ENCODE peak calls at places on chromosomes 13 and 19, in eight cellular contexts. S is fibroblast of lung, F is AG04450, T is mammary epithelial cell, L is cardiac muscle cell, E is PC-3, I is neural progenitor cell, C is ascending aorta. H is an unnamed sample.

GRCh38 chr13:36850790-36851438 is 31.9 kb downstream of the RFXAP start:
- DNase-seq in S (no peak), F (no peak), T (no peak), L (peak), E (no peak), I (peak), C (no peak), H (no peak)

GRCh38 chr13:114144606-114145244 is 12.3 kb upstream of the RASA3 start:
- DNase-seq in S (no peak), F (no peak), T (no peak), L (no peak), E (no peak), I (no peak), C (no peak), H (peak)

GRCh38 chr13:54989418-54989817 is 1960.8 kb downstream of the OLFM4 start:
- DNase-seq in S (no peak), F (no peak), T (no peak), L (no peak), E (no peak), I (no peak), C (no peak), H (no peak)

GRCh38 chr13:75079226-75079625 is 402.7 kb downstream of the TBC1D4 start:
- DNase-seq in S (peak), F (peak), T (peak), L (no peak), E (peak), I (no peak), C (no peak), H (no peak)

GRCh38 chr13:35927554-35927953 is 203.6 kb downstream of the DCLK1 start:
- DNase-seq in S (peak), F (peak), T (peak), L (no peak), E (no peak), I (no peak), C (no peak), H (no peak)

GRCh38 chr19:7775761-7776160 is 12.7 kb downstream of the CLEC4M start:
- DNase-seq in S (no peak), F (no peak), T (no peak), L (no peak), E (no peak), I (no peak), C (no peak), H (no peak)

GRCh38 chr19:54114340-54114826 is 1.1 kb downstream of the TFPT start:
- DNase-seq in S (peak), F (no peak), T (no peak), L (no peak), E (peak), I (peak), C (no peak), H (peak)

GRCh38 chr19:15424692-15425272 is 6.0 kb upstream of the AKAP8L start:
- DNase-seq in S (no peak), F (no peak), T (no peak), L (no peak), E (no peak), I (no peak), C (no peak), H (no peak)

DNA sequence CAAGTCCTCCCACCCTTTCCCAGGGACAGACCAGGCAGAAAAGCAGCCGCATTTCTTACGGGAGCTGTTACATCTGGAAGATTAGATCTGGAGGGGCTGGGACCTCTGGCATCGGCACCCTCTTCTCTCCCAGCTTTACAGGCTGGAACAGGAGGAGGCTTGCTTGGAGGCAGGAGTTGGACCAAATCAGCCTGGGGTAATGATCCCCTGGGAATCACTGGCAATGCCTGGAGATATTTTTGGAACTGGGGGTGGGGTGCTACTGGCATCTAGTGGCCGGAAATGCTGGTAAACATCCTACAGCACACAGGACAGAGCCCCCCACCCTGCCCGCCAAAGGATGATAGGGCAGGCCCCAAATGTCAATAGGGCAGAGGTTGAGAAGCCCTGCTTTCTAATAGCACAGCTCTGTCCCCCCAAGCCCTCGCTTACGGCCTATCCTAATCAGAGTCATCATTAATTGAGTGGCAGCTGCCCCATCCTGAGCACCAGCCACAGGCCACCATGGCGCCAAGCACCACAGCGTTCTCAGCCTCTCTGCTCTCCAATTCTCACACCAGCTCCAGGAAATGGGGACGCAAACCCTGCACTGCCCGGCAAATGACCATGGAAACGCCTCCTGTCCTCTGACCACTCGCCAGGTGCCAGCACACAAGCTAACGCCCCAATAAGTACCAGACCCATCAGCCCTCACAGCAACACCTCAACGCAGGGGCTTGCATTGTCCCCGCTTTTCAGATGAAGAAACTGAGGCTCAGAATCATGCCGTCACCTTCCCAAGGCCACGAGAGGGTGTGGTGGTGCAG is 20.6 kb downstream of the LRRC4B start:
- DNase-seq in S (no peak), F (no peak), T (no peak), L (no peak), E (no peak), I (no peak), C (no peak), H (no peak)
- H3K27ac ChIP-seq in S (no peak), F (no peak), T (no peak), L (no peak), E (no peak), I (no peak), C (peak), H (no peak)

DNA sequence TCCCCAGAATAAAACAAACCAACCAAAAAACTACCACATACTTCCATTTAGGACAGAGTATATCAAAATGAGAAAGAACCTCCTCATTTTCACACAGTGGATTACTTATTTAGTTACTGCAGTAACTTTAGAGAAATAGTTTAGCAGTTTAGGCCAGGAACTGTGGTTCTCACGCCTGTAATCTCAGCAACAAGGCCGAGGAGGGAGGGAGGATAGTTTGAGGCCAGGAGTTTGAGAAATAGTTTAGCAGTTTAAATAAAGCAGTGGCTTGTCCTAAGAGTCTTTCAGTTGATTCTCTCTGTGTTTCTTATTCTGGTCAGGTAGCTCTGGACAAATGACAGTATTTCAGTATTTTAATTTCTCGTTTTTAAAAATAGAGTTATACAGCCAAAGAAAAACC is 9.4 kb downstream of the HMGB1 start:
- DNase-seq in S (no peak), F (no peak), T (no peak), L (no peak), E (no peak), I (no peak), C (no peak), H (no peak)
- H3K4me3 ChIP-seq in S (no peak), F (no peak), T (no peak), L (no peak), E (no peak), I (no peak), C (no peak), H (no peak)

DNA sequence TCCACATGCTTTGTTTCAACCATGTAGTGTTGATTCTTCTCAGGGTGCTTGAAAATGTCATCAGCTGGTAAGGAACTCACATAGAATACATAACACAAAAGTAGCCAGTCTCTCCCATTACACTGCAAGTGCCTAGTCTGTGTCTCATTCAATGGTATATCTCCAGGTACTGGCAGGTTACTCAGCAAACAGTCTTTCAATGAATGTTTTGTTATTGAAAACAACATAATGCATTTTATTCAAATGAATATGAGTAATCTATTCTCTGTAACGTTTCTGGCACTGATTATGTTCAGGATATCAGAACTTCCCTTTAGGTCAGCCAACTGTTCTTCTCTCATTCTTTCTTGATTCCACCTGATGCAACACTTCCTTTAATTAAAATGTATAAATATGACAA is 68.0 kb upstream of the SLITRK1 start:
- DNase-seq in S (no peak), F (no peak), T (no peak), L (no peak), E (no peak), I (no peak), C (no peak), H (no peak)
- TF ChIP-seq CTCF in S (no peak), F (no peak), T (no peak), L (no peak), E (no peak), I (no peak), C (no peak), H (no peak)

GRCh38 chr19:12936582-12936981 is 1.8 kb upstream of the CALR start:
- DNase-seq in S (no peak), F (no peak), T (no peak), L (no peak), E (no peak), I (no peak), C (no peak), H (no peak)

GRCh38 chr19:12939292-12939606 is 840 bp downstream of the CALR start:
- DNase-seq in S (peak), F (no peak), T (peak), L (no peak), E (peak), I (peak), C (no peak), H (no peak)

GRCh38 chr19:12938054-12938535 is 314 bp upstream of the CALR start:
- DNase-seq in S (peak), F (peak), T (peak), L (peak), E (peak), I (peak), C (peak), H (peak)

GRCh38 chr19:12938536-12939291 is at the start of gene CALR:
- DNase-seq in S (peak), F (no peak), T (peak), L (no peak), E (peak), I (peak), C (no peak), H (no peak)

GRCh38 chr19:12937243-12938053 is 961 bp upstream of the CALR start:
- DNase-seq in S (no peak), F (no peak), T (no peak), L (peak), E (peak), I (peak), C (no peak), H (peak)
- H3K27ac ChIP-seq in S (peak), F (peak), T (peak), L (peak), E (peak), I (peak), C (peak), H (peak)

DNA sequence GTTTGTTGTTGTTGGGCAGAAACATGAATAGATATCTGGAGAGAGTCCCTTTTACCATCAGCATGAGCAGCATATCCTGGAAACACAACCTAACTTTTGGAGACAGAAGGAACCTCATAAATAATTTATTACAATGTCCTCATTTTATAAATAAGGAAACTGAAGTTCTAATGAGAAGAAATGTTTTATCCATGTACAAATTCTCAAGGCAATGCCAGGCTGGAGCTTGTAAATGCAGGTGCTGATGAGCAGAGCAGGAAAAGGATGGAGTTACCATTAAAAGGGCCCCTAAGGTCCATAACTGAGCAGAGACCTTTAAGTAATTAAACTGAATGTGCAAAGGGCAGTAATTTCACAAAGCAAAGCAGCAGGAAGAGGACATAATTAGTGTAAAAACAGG is 17.3 kb downstream of the LCP1 start:
- DNase-seq in S (no peak), F (no peak), T (no peak), L (no peak), E (no peak), I (no peak), C (no peak), H (no peak)
- H3K4me3 ChIP-seq in S (no peak), F (no peak), T (no peak), L (no peak), E (no peak), I (no peak), C (no peak), H (no peak)

GRCh38 chr13:46170687-46171086 is 11.3 kb downstream of the LCP1 start:
- DNase-seq in S (peak), F (no peak), T (no peak), L (peak), E (no peak), I (no peak), C (no peak), H (no peak)
- TF ChIP-seq CTCF in S (no peak), F (no peak), T (no peak), L (no peak), E (no peak), I (peak), C (no peak), H (no peak)

DNA sequence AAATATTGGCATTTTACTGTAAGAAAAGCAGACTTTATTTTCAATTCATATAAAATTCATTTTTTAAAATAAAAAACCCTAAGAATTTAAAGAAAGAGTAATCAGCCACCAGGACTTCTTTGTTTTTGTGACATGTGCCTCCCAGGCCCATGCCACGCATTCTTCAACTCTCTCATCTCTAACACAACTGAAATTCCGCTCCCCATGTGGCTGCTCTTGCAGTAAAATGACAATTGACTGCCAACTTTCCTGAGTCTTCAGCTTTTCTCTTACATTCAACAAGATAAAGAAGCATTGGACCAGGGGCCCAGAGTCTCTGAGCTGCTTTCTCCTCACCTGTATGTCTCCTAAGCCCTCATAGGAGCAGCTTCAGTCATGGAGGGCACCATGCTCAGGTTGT is 372.1 kb downstream of the UQCRFS1 start:
- DNase-seq in S (no peak), F (no peak), T (no peak), L (no peak), E (no peak), I (peak), C (no peak), H (no peak)
- H3K27ac ChIP-seq in S (no peak), F (no peak), T (no peak), L (no peak), E (no peak), I (no peak), C (no peak), H (no peak)

DNA sequence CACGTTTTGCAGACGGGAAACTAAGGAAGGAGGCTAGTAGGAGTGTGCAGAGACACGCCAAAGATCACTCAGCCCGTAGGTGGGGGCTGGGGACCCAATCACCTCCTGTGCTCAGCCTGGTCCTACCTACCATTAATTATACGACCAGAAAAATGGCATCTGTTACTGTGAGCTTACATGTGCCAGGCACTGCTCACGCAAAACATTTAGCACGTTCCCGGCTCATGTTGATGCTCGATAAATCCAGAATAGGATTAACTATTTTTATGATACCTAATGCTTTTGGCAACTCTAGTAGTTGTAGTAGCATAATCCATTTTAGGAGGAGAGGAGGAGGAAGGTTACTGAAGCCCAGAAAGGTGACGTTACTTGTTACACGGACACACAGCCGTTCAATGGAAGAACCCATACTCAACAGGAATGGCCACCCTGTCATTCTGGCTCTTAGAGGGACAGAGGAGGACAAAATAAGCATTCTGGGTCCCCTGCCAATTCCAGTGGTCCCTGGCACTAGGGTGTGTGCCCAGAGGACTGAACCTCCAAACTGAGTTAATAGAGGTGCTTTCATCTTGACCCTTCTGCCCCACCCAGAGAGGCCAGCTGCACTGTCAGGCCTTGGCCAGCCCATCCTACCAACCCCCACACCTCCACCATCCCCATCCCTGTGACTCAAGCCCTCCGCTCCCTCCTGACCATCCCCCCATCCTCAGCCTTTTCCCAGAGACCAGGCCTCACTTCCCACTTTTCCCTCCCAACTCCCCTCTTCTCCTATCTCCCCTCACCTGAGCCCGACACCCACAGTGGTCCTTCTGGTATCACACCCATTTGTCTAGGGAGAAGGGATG is 5.0 kb upstream of the EML2 start:
- DNase-seq in S (no peak), F (no peak), T (no peak), L (no peak), E (no peak), I (no peak), C (no peak), H (no peak)
- H3K4me3 ChIP-seq in S (no peak), F (no peak), T (no peak), L (peak), E (peak), I (peak), C (no peak), H (no peak)

GRCh38 chr13:28485097-28485496 is 9.8 kb downstream of the FLT1 start:
- DNase-seq in S (no peak), F (no peak), T (no peak), L (no peak), E (no peak), I (no peak), C (no peak), H (no peak)
- TF ChIP-seq CTCF in S (no peak), F (no peak), T (no peak), L (no peak), E (no peak), I (no peak), C (no peak), H (no peak)